ENCODE peak calls at places on chromosome 18, in eight cellular contexts. J, C, E, I, T, Y, L and W are unnamed samples.

GRCh38 chr18:36568487-36568886 is 260.3 kb downstream of the TPGS2 start:
- DNase-seq in L (no peak), J (no peak), Y (no peak), T (no peak), C (no peak), E (no peak), I (no peak), W (no peak)

GRCh38 chr18:61882296-61883004 is 10.4 kb downstream of the RNF152 start:
- DNase-seq in E (no peak), T (peak), J (peak), C (no peak), I (no peak), L (peak), Y (no peak), W (no peak)

GRCh38 chr18:37261988-37262387 is 303.6 kb downstream of the CELF4 start:
- DNase-seq in C (no peak), J (no peak), I (no peak), L (no peak), Y (no peak), E (no peak), T (no peak), W (no peak)

GRCh38 chr18:62828091-62828640 is 112.8 kb downstream of the PHLPP1 start:
- DNase-seq in E (peak), Y (no peak), C (no peak), L (peak), I (no peak), T (no peak), J (peak), W (no peak)

GRCh38 chr18:22699629-22700028 is 233.5 kb upstream of the RBBP8 start:
- DNase-seq in L (no peak), I (no peak), J (no peak), T (no peak), Y (no peak), E (no peak), C (no peak), W (no peak)

GRCh38 chr18:45059695-45060094 is 379.0 kb downstream of the SETBP1 start:
- DNase-seq in C (no peak), L (peak), T (peak), J (peak), E (no peak), Y (peak), I (no peak), W (no peak)

GRCh38 chr18:8625693-8626092 is 16.5 kb downstream of the RAB12 start:
- DNase-seq in C (no peak), Y (no peak), L (no peak), E (no peak), J (no peak), T (no peak), I (no peak), W (no peak)

GRCh38 chr18:45962461-45962860 is 4.7 kb downstream of the EPG5 start:
- DNase-seq in L (peak), Y (no peak), T (peak), I (no peak), J (peak), E (no peak), C (no peak), W (no peak)

GRCh38 chr18:35407871-35408481 is 30.8 kb upstream of the ZNF396 start:
- DNase-seq in I (peak), C (peak), J (peak), E (peak), L (peak), Y (peak), T (peak), W (peak)

GRCh38 chr18:75475228-75475627 is 47.7 kb upstream of the SMIM21 start:
- DNase-seq in J (peak), T (peak), Y (peak), E (no peak), C (no peak), L (peak), I (no peak), W (no peak)

GRCh38 chr18:427005-427404 is 73.5 kb downstream of the COLEC12 start:
- DNase-seq in Y (no peak), T (no peak), E (no peak), C (peak), J (peak), L (peak), I (no peak), W (no peak)

GRCh38 chr18:61334951-61335736 is 1.9 kb downstream of the CDH20 start:
- DNase-seq in E (no peak), Y (no peak), T (no peak), J (no peak), I (no peak), L (no peak), C (no peak), W (no peak)

GRCh38 chr18:55403555-55403954 is 184.4 kb downstream of the TCF4 start:
- DNase-seq in J (no peak), I (no peak), T (no peak), L (peak), C (no peak), Y (no peak), E (no peak), W (no peak)

GRCh38 chr18:9665311-9665710 is 42.8 kb upstream of the RAB31 start:
- DNase-seq in E (no peak), J (peak), C (no peak), I (no peak), T (no peak), Y (no peak), L (no peak), W (no peak)

GRCh38 chr18:55322176-55322735 is 265.7 kb downstream of the TCF4 start:
- DNase-seq in I (peak), J (peak), L (peak), T (peak), Y (peak), C (peak), E (peak), W (peak)

GRCh38 chr18:623760-624620 is 27.2 kb downstream of the CLUL1 start:
- DNase-seq in C (peak), I (peak), L (peak), Y (peak), J (peak), T (peak), E (peak), W (peak)

GRCh38 chr18:5779922-5780321 is 115.4 kb downstream of the TMEM200C start:
- DNase-seq in J (no peak), E (no peak), Y (no peak), C (no peak), T (no peak), L (no peak), I (no peak), W (no peak)

GRCh38 chr18:27062802-27063201 is 122.3 kb downstream of the CHST9 start:
- DNase-seq in T (peak), E (no peak), I (no peak), Y (no peak), C (no peak), J (no peak), L (no peak), W (no peak)

GRCh38 chr18:71899707-71900483 is 644.2 kb downstream of the CBLN2 start:
- DNase-seq in J (no peak), E (no peak), I (no peak), Y (no peak), C (no peak), T (no peak), L (no peak), W (no peak)

GRCh38 chr18:8217041-8217564 is 392.1 kb upstream of the RAB12 start:
- DNase-seq in C (no peak), I (no peak), J (peak), E (no peak), Y (no peak), L (no peak), T (no peak), W (no peak)

GRCh38 chr18:75625966-75626365 is 198.5 kb upstream of the SMIM21 start:
- DNase-seq in J (peak), E (no peak), C (no peak), L (peak), I (no peak), T (peak), Y (no peak), W (no peak)

GRCh38 chr18:79354350-79354749 is 41.4 kb upstream of the NFATC1 start:
- DNase-seq in C (no peak), I (no peak), T (no peak), E (no peak), L (no peak), Y (no peak), J (no peak), W (no peak)

GRCh38 chr18:79355433-79356335 is 40.0 kb upstream of the NFATC1 start:
- DNase-seq in Y (no peak), C (no peak), T (no peak), E (no peak), J (no peak), I (no peak), L (no peak), W (no peak)

GRCh38 chr18:79352432-79352831 is 43.3 kb upstream of the NFATC1 start:
- DNase-seq in I (no peak), J (no peak), E (no peak), C (no peak), Y (no peak), L (no peak), T (no peak), W (no peak)

GRCh38 chr18:79356435-79356834 is 39.3 kb upstream of the NFATC1 start:
- DNase-seq in E (no peak), L (no peak), I (peak), J (no peak), T (no peak), C (no peak), Y (no peak), W (peak)

DNA sequence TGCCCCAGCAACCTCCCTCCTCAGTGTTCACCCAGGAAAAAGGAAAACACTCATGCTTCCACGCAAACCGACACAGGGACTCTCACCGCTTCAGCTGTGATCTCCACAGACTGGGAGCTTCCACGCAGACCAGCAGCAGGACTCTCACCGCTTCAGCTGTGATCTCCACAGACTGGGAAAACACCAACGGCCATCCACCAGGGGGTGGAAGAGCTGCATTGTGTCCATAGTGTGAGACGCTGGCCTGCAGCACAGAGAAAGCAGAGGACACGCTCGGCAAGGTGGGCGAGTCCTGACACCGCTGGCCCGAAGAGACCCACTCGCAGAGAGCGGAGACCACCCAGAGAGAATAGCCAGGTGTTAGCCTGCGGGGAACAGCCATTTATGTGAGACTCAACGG is 42.5 kb upstream of the NFATC1 start:
- DNase-seq in L (no peak), I (no peak), C (no peak), Y (no peak), J (no peak), T (no peak), E (no peak), W (no peak)
- TF ChIP-seq CTCF in L (peak), I (no peak), C (no peak), Y (peak), J (no peak), T (no peak), E (no peak), W (no peak)

GRCh38 chr18:12654971-12655370 is 2.9 kb downstream of the SPIRE1 start:
- DNase-seq in T (no peak), Y (no peak), I (no peak), J (no peak), C (no peak), L (no peak), E (no peak), W (no peak)

GRCh38 chr18:12656671-12657047 is 1.2 kb downstream of the SPIRE1 start:
- DNase-seq in L (peak), T (peak), I (no peak), E (no peak), J (peak), C (no peak), Y (no peak), W (no peak)

GRCh38 chr18:12659904-12660605 is 2.1 kb upstream of the SPIRE1 start:
- DNase-seq in I (peak), Y (peak), J (peak), T (peak), L (peak), C (peak), E (peak), W (peak)

GRCh38 chr18:12657048-12657848 is 659 bp downstream of the SPIRE1 start:
- DNase-seq in C (peak), J (peak), E (no peak), L (peak), T (peak), I (peak), Y (no peak), W (peak)

DNA sequence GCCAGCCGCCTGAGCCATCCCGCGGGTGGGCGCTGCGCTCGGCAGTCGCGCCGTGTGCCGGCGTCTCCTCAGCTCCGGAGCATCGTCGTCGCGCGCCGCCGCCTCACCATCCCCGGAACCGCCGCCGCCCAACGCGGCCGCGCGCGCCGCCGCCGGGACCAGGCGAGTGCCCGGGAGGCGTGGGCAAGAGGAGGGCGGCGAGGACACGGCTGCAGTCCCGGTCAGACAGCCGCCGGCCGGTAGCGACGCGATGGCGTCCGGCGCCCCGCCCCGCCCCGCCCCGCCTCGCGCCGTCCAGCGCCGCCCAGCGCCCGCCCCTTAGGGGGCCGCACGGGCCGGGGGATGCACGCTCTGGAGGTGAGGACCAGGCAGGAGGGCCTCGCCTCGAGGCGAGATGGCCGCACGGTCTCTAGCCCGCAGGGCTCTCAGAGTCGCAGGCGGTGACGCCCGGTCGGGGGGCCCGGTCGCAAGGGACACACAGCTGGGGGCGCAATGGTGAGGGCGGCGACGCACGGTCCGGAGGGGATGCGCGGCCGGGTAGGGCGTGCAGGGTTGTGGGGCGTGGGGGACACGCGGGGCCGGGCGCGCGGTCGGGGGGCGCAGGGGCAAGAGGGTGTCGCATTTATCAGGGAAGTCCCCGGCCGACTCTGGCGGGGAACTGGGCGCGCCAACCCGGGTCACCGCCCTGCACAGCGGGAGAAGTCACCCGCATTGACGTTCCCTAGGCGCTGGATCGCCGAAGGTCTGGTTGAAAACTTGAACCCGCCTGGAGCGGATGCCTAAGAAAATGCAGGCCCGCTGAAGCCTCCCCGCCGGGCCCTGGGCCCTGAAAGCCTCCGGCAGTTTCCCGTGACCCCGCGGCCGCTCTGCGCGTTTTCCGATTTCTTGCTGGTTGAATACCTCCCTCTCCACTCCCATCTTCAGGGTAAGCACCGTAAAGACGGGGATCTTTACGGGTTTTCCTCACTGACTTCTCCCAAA is at the start of gene SPIRE1:
- DNase-seq in I (peak), J (peak), L (peak), E (peak), C (peak), T (peak), Y (no peak), W (peak)
- TF ChIP-seq CTCF in I (no peak), J (no peak), L (no peak), E (no peak), C (no peak), T (no peak), Y (peak), W (no peak)

GRCh38 chr18:57644540-57644939 is 22.9 kb upstream of the NARS1 start:
- DNase-seq in E (no peak), L (no peak), Y (no peak), C (no peak), I (no peak), T (no peak), J (no peak), W (no peak)
- TF ChIP-seq CTCF in E (no peak), L (no peak), Y (peak), C (no peak), I (no peak), T (peak), J (no peak), W (no peak)

DNA sequence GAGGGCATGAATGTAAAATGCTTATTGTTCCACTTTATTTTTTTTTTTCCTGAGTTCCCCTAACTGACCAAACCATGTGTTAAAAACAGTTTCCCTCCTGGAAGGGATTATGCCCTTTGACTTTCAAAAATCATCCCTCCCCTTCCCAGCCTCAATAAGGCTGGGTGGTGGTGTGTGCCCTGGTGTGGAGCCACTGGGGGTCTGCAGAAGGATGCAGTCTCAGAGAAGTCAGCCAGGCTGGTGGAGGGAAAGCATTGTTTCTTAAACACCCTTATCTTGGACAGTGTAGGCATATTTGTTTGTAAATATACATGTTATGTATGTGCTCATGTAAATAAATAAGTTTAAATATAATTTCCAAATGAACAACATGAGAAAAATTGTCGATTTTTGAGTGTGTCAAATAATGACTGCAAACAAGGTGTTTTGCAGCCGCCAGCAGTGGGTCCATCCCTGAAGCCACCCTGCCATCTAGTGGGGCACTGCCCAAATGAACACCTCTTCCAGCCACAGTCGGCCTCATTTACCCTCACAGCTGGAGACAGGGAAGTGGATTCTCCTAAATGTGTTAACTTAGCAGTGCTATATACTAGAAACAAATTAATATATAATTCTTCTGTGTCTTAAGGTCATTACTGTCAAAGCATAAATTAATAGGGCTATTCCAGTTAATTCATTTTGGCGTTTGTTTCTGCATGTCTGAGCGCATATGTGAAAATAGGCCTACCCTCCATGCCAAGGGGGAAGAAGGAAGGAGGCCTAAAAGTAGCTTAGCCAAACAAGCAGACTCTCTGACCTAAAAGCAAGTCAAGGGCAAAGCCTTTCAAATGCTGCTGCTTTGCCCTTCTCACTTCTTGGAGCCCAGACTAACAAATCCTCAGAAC is 209.6 kb upstream of the PIK3C3 start:
- DNase-seq in Y (no peak), L (peak), T (peak), I (peak), E (peak), J (peak), C (no peak), W (peak)
- TF ChIP-seq CTCF in Y (peak), L (peak), T (peak), I (peak), E (peak), J (peak), C (no peak), W (peak)

DNA sequence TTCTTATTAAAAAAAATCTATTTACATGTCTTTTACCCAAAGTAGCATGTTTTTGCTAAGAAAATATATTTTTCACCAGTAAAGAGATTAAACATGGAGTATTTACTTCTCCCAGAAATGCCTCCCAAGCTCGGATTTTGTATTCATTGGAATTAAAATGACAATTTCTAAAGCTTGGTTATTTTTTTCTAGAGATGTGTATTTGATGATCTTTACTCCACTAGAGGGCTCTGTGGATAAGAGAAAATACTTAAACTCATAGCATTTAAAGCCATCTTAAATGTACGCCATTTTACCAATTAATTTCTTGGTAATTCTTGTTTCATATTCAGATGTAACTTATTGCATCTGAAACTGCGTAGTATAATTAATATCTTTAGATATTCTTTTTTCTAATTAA is 461.4 kb downstream of the GALR1 start:
- DNase-seq in E (peak), I (no peak), J (no peak), C (no peak), Y (no peak), T (no peak), L (no peak), W (no peak)
- TF ChIP-seq CTCF in E (peak), I (no peak), J (no peak), C (no peak), Y (no peak), T (no peak), L (peak), W (no peak)

GRCh38 chr18:70172225-70172624 is 33.3 kb downstream of the RTTN start:
- DNase-seq in C (no peak), Y (no peak), L (peak), I (no peak), T (no peak), J (no peak), E (no peak), W (no peak)
- TF ChIP-seq CTCF in C (no peak), Y (peak), L (peak), I (peak), T (peak), J (peak), E (peak), W (no peak)

GRCh38 chr18:56995579-56996194 is 151.2 kb upstream of the BOD1L2 start:
- DNase-seq in E (no peak), I (no peak), C (no peak), Y (no peak), J (no peak), L (no peak), T (no peak), W (no peak)
- TF ChIP-seq CTCF in E (no peak), I (no peak), C (no peak), Y (no peak), J (no peak), L (no peak), T (no peak), W (no peak)

GRCh38 chr18:40690062-40690461 is 1265.0 kb upstream of the PIK3C3 start:
- DNase-seq in T (no peak), Y (no peak), I (no peak), C (no peak), J (no peak), E (no peak), L (no peak), W (no peak)
- TF ChIP-seq CTCF in T (no peak), Y (no peak), I (no peak), C (no peak), J (no peak), E (no peak), L (no peak), W (no peak)

GRCh38 chr18:32684940-32685339 is 87.9 kb downstream of the KLHL14 start:
- DNase-seq in J (no peak), C (no peak), L (no peak), Y (no peak), E (no peak), T (no peak), I (no peak), W (no peak)

GRCh38 chr18:32677578-32677977 is 95.2 kb downstream of the KLHL14 start:
- DNase-seq in Y (no peak), I (no peak), L (no peak), E (no peak), C (no peak), J (no peak), T (no peak), W (no peak)

GRCh38 chr18:32688821-32689220 is 84.0 kb downstream of the KLHL14 start:
- DNase-seq in L (no peak), I (no peak), T (peak), Y (no peak), J (no peak), E (no peak), C (no peak), W (no peak)

GRCh38 chr18:32683044-32683443 is 89.8 kb downstream of the KLHL14 start:
- DNase-seq in T (no peak), J (no peak), E (no peak), C (no peak), Y (no peak), L (no peak), I (no peak), W (no peak)
- TF ChIP-seq CTCF in T (no peak), J (no peak), E (no peak), C (no peak), Y (no peak), L (no peak), I (no peak), W (no peak)